ENCODE peak calls at places on chromosomes 12 and 14, in five cellular contexts. F, P, E, I and J are unnamed samples.

GRCh38 chr12:109696485-109697269 is 16.9 kb upstream of the FAM222A start:
- DNase-seq in F (no peak), P (no peak), E (peak), I (peak), J (peak)

GRCh38 chr12:85834378-85834777 is 1.8 kb downstream of the RASSF9 start:
- DNase-seq in F (no peak), P (no peak), E (no peak), I (no peak), J (peak)

GRCh38 chr14:32345311-32345771 is 16.2 kb downstream of the AKAP6 start:
- DNase-seq in F (peak), P (peak), E (peak), I (peak), J (peak)

GRCh38 chr14:71507681-71508080 is 424.5 kb upstream of the RGS6 start:
- DNase-seq in F (no peak), P (no peak), E (no peak), I (no peak), J (no peak)

GRCh38 chr12:57462307-57463253 is 3.0 kb downstream of the GLI1 start:
- DNase-seq in F (peak), P (peak), E (peak), I (peak), J (peak)

GRCh38 chr12:108730337-108731104 is 797 bp downstream of the CORO1C start:
- DNase-seq in F (peak), P (no peak), E (peak), I (peak), J (peak)

GRCh38 chr14:63174760-63175191 is 29.5 kb upstream of the RHOJ start:
- DNase-seq in F (peak), P (peak), E (peak), I (peak), J (peak)

GRCh38 chr12:116075251-116075650 is 202.2 kb downstream of the MED13L start:
- DNase-seq in F (no peak), P (no peak), E (no peak), I (no peak), J (no peak)

GRCh38 chr12:120887253-120888043 is 16.7 kb downstream of the SPPL3 start:
- DNase-seq in F (no peak), P (no peak), E (no peak), I (no peak), J (no peak)

GRCh38 chr12:47038270-47038748 is 41.1 kb upstream of the PCED1B start:
- DNase-seq in F (peak), P (no peak), E (no peak), I (peak), J (peak)

GRCh38 chr12:12646483-12647072 is 34.9 kb downstream of the CREBL2 start:
- DNase-seq in F (no peak), P (no peak), E (no peak), I (no peak), J (no peak)

GRCh38 chr12:65313704-65314317 is 35.3 kb downstream of the MSRB3 start:
- DNase-seq in F (peak), P (no peak), E (no peak), I (peak), J (peak)

GRCh38 chr12:18546399-18546798 is 191.4 kb downstream of the PLCZ1 start:
- DNase-seq in F (peak), P (no peak), E (peak), I (peak), J (peak)

GRCh38 chr14:98433436-98433835 is 838.6 kb downstream of the BCL11B start:
- DNase-seq in F (no peak), P (no peak), E (no peak), I (no peak), J (no peak)

GRCh38 chr14:100486025-100486828 is 101.0 kb downstream of the BEGAIN start:
- DNase-seq in F (peak), P (no peak), E (peak), I (peak), J (peak)

GRCh38 chr14:101965145-101965531 is 765 bp downstream of the DYNC1H1 start:
- DNase-seq in F (peak), P (no peak), E (peak), I (peak), J (peak)

GRCh38 chr12:75480469-75480949 is at the start of gene GLIPR1:
- DNase-seq in F (peak), P (no peak), E (peak), I (peak), J (peak)

GRCh38 chr14:49314756-49315155 is 271.4 kb downstream of the RPS29 start:
- DNase-seq in F (peak), P (no peak), E (peak), I (no peak), J (no peak)

GRCh38 chr12:91072931-91073330 is 15.1 kb upstream of the KERA start:
- DNase-seq in F (no peak), P (no peak), E (no peak), I (no peak), J (no peak)

GRCh38 chr14:103748539-103748867 is 32.9 kb downstream of the ZFYVE21 start:
- DNase-seq in F (no peak), P (no peak), E (no peak), I (no peak), J (no peak)

GRCh38 chr12:90512518-90512917 is 442.5 kb downstream of the CCER1 start:
- DNase-seq in F (no peak), P (no peak), E (no peak), I (no peak), J (no peak)

GRCh38 chr14:71130491-71131179 is 223.4 kb downstream of the PCNX1 start:
- DNase-seq in F (peak), P (no peak), E (peak), I (peak), J (peak)

GRCh38 chr12:22656376-22656775 is 31.4 kb downstream of the ETNK1 start:
- DNase-seq in F (no peak), P (no peak), E (no peak), I (no peak), J (no peak)

GRCh38 chr12:31682136-31682962 is 22.9 kb downstream of the ETFBKMT start:
- DNase-seq in F (peak), P (peak), E (peak), I (peak), J (peak)

GRCh38 chr14:29927596-29928341 is at the start of gene PRKD1:
- DNase-seq in F (peak), P (no peak), E (peak), I (peak), J (peak)

GRCh38 chr12:25997401-25997973 is 39.0 kb downstream of the RASSF8 start:
- DNase-seq in F (peak), P (peak), E (peak), I (peak), J (peak)

GRCh38 chr14:96424104-96424989 is 32.4 kb downstream of the AK7 start:
- DNase-seq in F (peak), P (peak), E (peak), I (peak), J (peak)

GRCh38 chr12:63040526-63041220 is 105.7 kb upstream of the PPM1H start:
- DNase-seq in F (no peak), P (no peak), E (no peak), I (no peak), J (no peak)

GRCh38 chr14:31489680-31490079 is 1.8 kb upstream of the GPR33 start:
- DNase-seq in F (no peak), P (no peak), E (no peak), I (no peak), J (no peak)

GRCh38 chr12:104276192-104277131 is 27.1 kb upstream of the EID3 start:
- DNase-seq in F (no peak), P (no peak), E (no peak), I (no peak), J (no peak)

GRCh38 chr14:104706733-104707628 is 17.0 kb upstream of the ADSS1 start:
- DNase-seq in F (no peak), P (no peak), E (no peak), I (no peak), J (no peak)

GRCh38 chr12:78271546-78271945 is 440.9 kb downstream of the NAV3 start:
- DNase-seq in F (peak), P (no peak), E (no peak), I (peak), J (peak)

DNA sequence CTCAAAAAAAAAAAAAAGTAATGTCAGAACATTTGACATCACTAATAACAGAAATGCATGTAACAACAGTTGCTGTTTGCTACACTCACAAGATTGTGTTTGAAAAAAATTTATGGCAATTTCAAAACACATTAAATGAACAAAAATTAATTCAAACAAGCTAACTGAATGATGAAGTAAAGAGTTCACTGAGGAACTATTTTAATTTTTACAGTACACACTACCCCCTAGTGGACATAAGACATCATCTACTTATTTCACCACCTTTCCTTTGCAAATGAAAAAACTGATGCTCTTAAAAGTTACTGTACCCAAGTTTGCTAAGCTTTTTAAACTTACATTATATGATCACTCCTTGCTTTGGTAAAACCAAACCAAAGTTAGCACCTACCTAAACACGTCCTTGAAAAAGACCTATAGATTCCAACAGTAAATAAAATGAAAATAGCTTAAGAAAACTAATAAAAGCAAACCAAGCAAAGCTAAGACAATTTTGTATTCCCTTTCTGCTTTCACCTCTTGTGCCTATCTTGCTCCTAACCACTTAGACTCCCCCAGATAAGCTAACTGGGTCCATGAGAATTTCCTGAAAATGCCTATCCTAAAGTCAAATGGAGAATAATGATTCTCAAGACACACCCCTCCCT is 22.2 kb downstream of the UBE2N start:
- DNase-seq in F (peak), P (no peak), E (no peak), I (peak), J (peak)
- H3K4me3 ChIP-seq in F (no peak), P (no peak), E (no peak), I (no peak), J (no peak)

DNA sequence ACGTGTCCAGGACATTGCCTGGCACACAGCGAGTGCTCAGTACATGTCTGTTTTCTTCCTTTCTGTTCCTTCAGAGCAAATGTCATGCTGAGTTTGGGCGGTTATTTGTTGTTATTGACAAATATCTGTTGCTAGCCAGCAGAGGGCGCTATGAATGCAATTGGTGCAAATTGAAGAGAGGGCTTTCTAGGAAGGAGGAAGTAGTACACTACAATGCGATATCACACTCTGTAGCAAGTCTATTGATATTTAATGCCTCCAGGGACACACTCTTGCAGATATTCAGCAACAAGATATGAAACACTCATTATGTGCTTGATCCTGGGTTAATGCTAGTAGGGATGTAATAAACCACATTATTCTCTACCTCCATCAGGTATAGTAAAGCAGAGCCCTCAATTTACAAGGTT is 267.3 kb upstream of the SRRM4 start:
- DNase-seq in F (no peak), P (no peak), E (no peak), I (no peak), J (no peak)
- TF ChIP-seq CTCF in F (peak), P (no peak), E (peak), I (no peak), J (peak)

GRCh38 chr12:52233462-52234141 is 559 bp downstream of the KRT7 start:
- DNase-seq in F (no peak), P (no peak), E (no peak), I (no peak), J (no peak)
- H3K4me3 ChIP-seq in F (peak), P (peak), E (peak), I (no peak), J (peak)

DNA sequence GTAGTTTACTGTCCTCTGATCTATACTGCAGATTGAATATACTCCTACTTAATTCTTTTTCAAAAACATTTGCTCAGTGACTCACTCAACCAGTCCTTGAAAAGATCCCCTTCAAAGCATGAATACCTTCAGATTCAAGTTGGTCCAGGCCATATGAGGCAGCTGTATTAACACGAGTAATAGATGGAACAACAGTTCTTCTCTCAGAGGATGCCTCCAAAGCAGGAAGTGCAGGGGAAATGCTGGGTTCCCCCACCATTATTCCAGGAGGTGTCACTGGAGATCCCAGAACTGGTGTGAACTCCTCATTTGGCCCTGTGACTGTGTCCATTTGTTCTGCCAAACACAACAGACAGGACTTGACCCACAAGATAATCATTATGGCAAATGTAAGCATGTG is 20.6 kb downstream of the ARMH4 start:
- DNase-seq in F (peak), P (no peak), E (peak), I (peak), J (no peak)
- TF ChIP-seq CTCF in F (no peak), P (no peak), E (peak), I (no peak), J (no peak)

GRCh38 chr14:34688470-34689206 is 25.8 kb downstream of the CFL2 start:
- DNase-seq in F (no peak), P (no peak), E (no peak), I (no peak), J (no peak)

GRCh38 chr14:34692898-34693227 is 21.5 kb downstream of the CFL2 start:
- DNase-seq in F (no peak), P (no peak), E (no peak), I (no peak), J (no peak)

GRCh38 chr14:34691173-34691572 is 23.2 kb downstream of the CFL2 start:
- DNase-seq in F (no peak), P (no peak), E (no peak), I (no peak), J (no peak)

GRCh38 chr14:34692348-34692747 is 22.0 kb downstream of the CFL2 start:
- DNase-seq in F (no peak), P (no peak), E (no peak), I (no peak), J (no peak)

DNA sequence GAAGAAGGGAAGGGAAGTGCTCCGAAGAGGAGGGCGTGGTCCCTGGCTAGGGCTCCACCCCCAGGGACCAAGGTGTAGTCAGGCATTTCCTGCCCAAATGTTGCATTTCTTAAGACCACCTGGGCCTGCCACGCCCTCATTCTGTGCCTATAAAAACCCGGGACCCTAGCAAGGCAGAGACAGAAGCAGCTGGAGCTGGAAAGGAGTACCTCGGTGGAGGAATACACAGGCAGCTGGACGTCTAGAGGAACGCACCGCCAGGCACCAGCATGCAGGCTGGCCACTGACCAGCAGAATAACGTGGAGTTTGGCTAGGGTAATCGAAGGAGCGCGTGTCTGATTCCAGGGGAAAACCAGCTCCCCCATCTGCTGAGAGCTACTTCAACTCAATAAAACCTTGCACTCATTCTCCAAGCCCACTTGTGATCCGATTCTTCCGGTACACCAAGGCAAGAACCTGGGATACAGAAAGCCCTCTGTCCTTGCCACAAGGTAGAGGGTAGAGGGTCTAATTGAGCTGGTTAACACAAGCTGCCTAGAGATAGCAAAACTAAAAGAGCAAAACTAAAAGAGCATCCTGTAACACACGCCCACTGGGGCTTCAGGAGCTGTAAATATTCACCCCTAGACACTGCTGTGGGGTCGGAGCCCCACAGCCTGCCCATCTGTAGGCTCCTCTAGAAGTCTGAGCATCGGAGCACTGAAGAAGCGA is 21.0 kb downstream of the CFL2 start:
- DNase-seq in F (no peak), P (no peak), E (no peak), I (no peak), J (peak)
- H3K4me3 ChIP-seq in F (peak), P (no peak), E (no peak), I (no peak), J (peak)